ENCODE peak calls at places on chromosomes 7 and 10, in four cellular contexts. One of them, this sample, is unnamed.
A peak's percentile ranks its signal among the peaks of the same experiment; 100 is the strongest.

GRCh38 chr10:121099601-121100000 is 248.4 kb downstream of the WDR11 start:
- DNase-seq in GM12891: no peak
- DNase-seq in K562: no peak
- DNase-seq in GM12878: no peak
- DNase-seq in this sample: no peak

GRCh38 chr10:124448696-124449169 is 1.1 kb downstream of the NKX1-2 start:
- DNase-seq in GM12891: no peak
- DNase-seq in GM12878: no peak
- DNase-seq in K562: no peak
- DNase-seq in this sample: no peak

GRCh38 chr10:111344804-111345203 is 268.0 kb downstream of the ADRA2A start:
- DNase-seq in GM12891: no peak
- DNase-seq in GM12878: no peak
- DNase-seq in K562: no peak
- DNase-seq in this sample: no peak

GRCh38 chr10:125153693-125154490 is 6.5 kb downstream of the CTBP2 start:
- DNase-seq in K562: no peak
- DNase-seq in GM12891: no peak
- DNase-seq in GM12878: no peak
- DNase-seq in this sample: no peak

GRCh38 chr7:37379546-37379945 is 69.1 kb downstream of the ELMO1 start:
- DNase-seq in K562: no peak
- DNase-seq in GM12891: no peak
- DNase-seq in GM12878: no peak
- DNase-seq in this sample: no peak

GRCh38 chr10:29392376-29393021 is 103.6 kb downstream of the LYZL1 start:
- DNase-seq in K562: peak; percentile 59
- DNase-seq in GM12891: no peak
- DNase-seq in GM12878: no peak
- DNase-seq in this sample: peak; percentile 20

GRCh38 chr7:114901771-114902170 is 20.1 kb upstream of the MDFIC start:
- DNase-seq in GM12891: no peak
- DNase-seq in K562: no peak
- DNase-seq in GM12878: no peak
- DNase-seq in this sample: no peak

GRCh38 chr10:122461367-122461728 is at the start of gene HTRA1:
- DNase-seq in GM12891: no peak
- DNase-seq in GM12878: no peak
- DNase-seq in K562: no peak
- DNase-seq in this sample: no peak

GRCh38 chr10:34732926-34733325 is 82.2 kb downstream of the PARD3 start:
- DNase-seq in K562: peak; percentile 17
- DNase-seq in GM12878: no peak
- DNase-seq in GM12891: no peak
- DNase-seq in this sample: no peak

GRCh38 chr10:15262036-15262713 is 93.7 kb upstream of the NMT2 start:
- DNase-seq in GM12878: no peak
- DNase-seq in GM12891: no peak
- DNase-seq in K562: no peak
- DNase-seq in this sample: no peak

GRCh38 chr10:35906155-35906554 is 264.1 kb upstream of the FZD8 start:
- DNase-seq in GM12891: no peak
- DNase-seq in GM12878: no peak
- DNase-seq in K562: no peak
- DNase-seq in this sample: no peak

DNA sequence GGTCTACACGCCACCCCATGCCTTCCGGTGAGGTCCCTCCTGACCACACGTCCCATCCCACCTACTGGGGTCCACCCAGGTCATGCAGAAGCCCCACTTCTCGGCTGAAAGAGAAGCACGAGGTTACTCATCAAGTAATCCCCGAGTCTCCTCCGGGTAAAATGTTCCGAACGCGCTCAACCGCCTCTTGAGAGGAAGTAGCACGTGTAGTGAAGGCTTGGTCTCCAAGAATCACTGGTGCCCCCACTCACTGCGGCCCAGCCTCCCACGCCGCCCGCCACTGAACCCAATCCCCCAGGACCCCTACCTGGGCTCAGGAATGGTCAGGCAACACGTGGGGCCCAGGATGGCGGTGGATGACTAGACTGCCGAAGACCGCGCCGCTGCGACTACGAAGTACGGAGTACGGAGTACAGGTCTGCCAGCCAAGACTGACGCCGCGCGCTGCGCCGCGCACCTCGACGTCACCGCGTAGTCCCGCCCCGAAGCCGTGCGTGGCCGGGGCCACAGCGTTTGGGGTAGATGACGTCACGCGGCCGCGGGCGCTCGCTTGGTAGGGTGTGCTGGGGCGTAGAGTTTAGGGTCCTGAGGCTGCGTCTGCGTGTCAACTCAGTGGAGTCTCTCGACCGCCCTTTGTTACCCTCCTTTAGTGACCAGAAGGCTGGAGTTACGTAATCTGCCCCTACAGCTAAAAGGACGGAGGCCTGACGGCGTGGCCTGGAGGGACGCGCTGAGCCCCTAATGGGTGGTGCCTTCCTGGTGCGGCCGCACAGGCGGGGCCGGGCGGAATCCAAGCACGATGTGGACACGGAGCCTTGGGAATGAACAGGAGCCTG is 7.6 kb upstream of the MYO1G start:
- DNase-seq in K562: peak; percentile 85
- DNase-seq in GM12891: peak; percentile 68
- DNase-seq in GM12878: peak; percentile 84
- DNase-seq in this sample: no peak
- TF ChIP-seq POLR2A in K562: peak; percentile 99
- TF ChIP-seq POLR2A in GM12891: peak; percentile 99
- TF ChIP-seq POLR2A in GM12878: peak; percentile 100
- TF ChIP-seq POLR2A in this sample: peak; percentile 99

GRCh38 chr10:101071885-101072433 is 10.2 kb downstream of the KAZALD1 start:
- DNase-seq in GM12878: no peak
- DNase-seq in GM12891: no peak
- DNase-seq in K562: no peak
- DNase-seq in this sample: no peak
- TF ChIP-seq TAF1 in GM12878: no peak
- TF ChIP-seq TAF1 in GM12891: no peak
- TF ChIP-seq TAF1 in K562: no peak
- TF ChIP-seq TAF1 in this sample: no peak

GRCh38 chr10:8725343-8725742 is 670.9 kb downstream of the GATA3 start:
- DNase-seq in GM12878: no peak
- DNase-seq in GM12891: no peak
- DNase-seq in K562: no peak
- DNase-seq in this sample: no peak
- TF ChIP-seq POLR2AphosphoS5 in GM12878: no peak
- TF ChIP-seq POLR2AphosphoS5 in GM12891: no peak
- TF ChIP-seq POLR2AphosphoS5 in K562: no peak
- TF ChIP-seq POLR2AphosphoS5 in this sample: no peak

DNA sequence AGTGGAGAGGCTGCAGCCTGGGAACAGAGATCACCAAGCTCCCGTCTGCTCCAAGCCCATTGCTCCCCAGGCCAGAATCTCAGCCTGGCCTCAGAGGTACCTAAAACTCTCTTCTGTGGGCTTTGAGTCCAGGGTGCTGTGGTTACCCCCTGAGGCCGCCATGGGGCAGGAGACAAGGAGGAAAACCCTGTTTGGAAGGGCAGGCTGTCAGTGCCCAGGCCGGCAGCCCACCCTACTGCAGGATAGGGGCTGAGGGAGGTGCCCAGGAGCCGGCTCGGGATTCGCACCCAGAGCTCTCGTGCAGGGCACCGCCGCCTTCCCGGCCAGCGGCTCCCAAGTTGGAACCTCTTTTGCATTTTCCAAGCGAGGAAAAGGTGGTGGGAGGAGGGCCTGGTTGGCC is 24.5 kb downstream of the UNCX start:
- DNase-seq in GM12891: no peak
- DNase-seq in K562: no peak
- DNase-seq in GM12878: no peak
- DNase-seq in this sample: no peak
- TF ChIP-seq POLR2A in GM12891: no peak
- TF ChIP-seq POLR2A in K562: no peak
- TF ChIP-seq POLR2A in GM12878: no peak
- TF ChIP-seq POLR2A in this sample: no peak

DNA sequence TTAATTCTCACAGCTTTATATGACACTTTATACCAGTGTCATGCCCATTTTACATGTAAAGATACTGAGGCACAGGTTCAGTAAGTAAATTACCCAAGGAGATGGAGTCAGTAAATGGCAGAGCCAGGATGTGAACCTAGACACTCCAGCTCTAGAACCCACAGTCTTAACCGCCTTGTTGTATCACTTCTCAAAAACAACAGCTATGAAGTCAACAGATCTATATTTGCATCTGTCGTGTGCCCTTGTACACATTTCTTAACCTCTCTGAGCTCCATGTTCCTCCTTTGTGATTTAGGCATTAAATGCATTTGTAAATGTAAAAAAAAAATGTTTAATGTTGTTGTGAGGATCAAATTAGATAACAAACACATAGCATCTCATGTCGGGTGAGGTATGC is 716.2 kb downstream of the SUGCT start:
- DNase-seq in GM12891: no peak
- DNase-seq in K562: no peak
- DNase-seq in GM12878: no peak
- DNase-seq in this sample: no peak
- TF ChIP-seq TAF1 in GM12891: no peak
- TF ChIP-seq TAF1 in K562: no peak
- TF ChIP-seq TAF1 in GM12878: no peak
- TF ChIP-seq TAF1 in this sample: no peak

GRCh38 chr7:29135851-29136250 is 10.5 kb downstream of the CPVL start:
- DNase-seq in GM12891: no peak
- DNase-seq in K562: no peak
- DNase-seq in GM12878: no peak
- DNase-seq in this sample: no peak
- TF ChIP-seq POLR2AphosphoS5 in GM12891: no peak
- TF ChIP-seq POLR2AphosphoS5 in K562: no peak
- TF ChIP-seq POLR2AphosphoS5 in GM12878: no peak
- TF ChIP-seq POLR2AphosphoS5 in this sample: no peak

GRCh38 chr7:151232272-151233110 is at the start of gene CHPF2:
- DNase-seq in K562: peak; percentile 97
- DNase-seq in GM12878: peak; percentile 60
- DNase-seq in GM12891: peak; percentile 98
- DNase-seq in this sample: peak; percentile 98
- TF ChIP-seq POLR2A in K562: peak; percentile 81
- TF ChIP-seq POLR2A in GM12878: peak; percentile 98
- TF ChIP-seq POLR2A in GM12891: peak; percentile 88
- TF ChIP-seq POLR2A in this sample: peak; percentile 95

GRCh38 chr7:125125315-125125714 is 195.7 kb upstream of the POT1 start:
- DNase-seq in GM12878: no peak
- DNase-seq in GM12891: no peak
- DNase-seq in K562: no peak
- DNase-seq in this sample: no peak

GRCh38 chr7:125122225-125122624 is 192.6 kb upstream of the POT1 start:
- DNase-seq in K562: no peak
- DNase-seq in GM12878: no peak
- DNase-seq in GM12891: no peak
- DNase-seq in this sample: no peak

GRCh38 chr7:125130173-125130572 is 200.5 kb upstream of the POT1 start:
- DNase-seq in GM12891: no peak
- DNase-seq in GM12878: no peak
- DNase-seq in K562: no peak
- DNase-seq in this sample: no peak

GRCh38 chr7:125127304-125127703 is 197.7 kb upstream of the POT1 start:
- DNase-seq in GM12891: no peak
- DNase-seq in GM12878: no peak
- DNase-seq in K562: no peak
- DNase-seq in this sample: no peak

GRCh38 chr7:125126376-125126775 is 196.8 kb upstream of the POT1 start:
- DNase-seq in K562: no peak
- DNase-seq in GM12878: no peak
- DNase-seq in GM12891: no peak
- DNase-seq in this sample: no peak
- TF ChIP-seq TAF1 in K562: no peak
- TF ChIP-seq TAF1 in GM12878: no peak
- TF ChIP-seq TAF1 in GM12891: no peak
- TF ChIP-seq TAF1 in this sample: no peak

GRCh38 chr10:119595715-119596515 is 849 bp downstream of the TIAL1 start:
- DNase-seq in GM12878: no peak
- DNase-seq in GM12891: peak; percentile 37
- DNase-seq in K562: peak; percentile 66
- DNase-seq in this sample: peak; percentile 43
- TF ChIP-seq POLR2AphosphoS5 in GM12878: peak; percentile 74
- TF ChIP-seq POLR2AphosphoS5 in GM12891: no peak
- TF ChIP-seq POLR2AphosphoS5 in K562: no peak
- TF ChIP-seq POLR2AphosphoS5 in this sample: no peak